ENCODE peak calls at places on chromosomes 16 and 17, in six cellular contexts. P is A549, Z is gastrocnemius medialis, C is transverse colon, V is PC-3, K is psoas muscle. E is an unnamed sample.

GRCh38 chr17:18122991-18123753 is 14.6 kb downstream of the MYO15A start:
- DNase-seq in V (no peak), Z (peak; percentile 80), K (peak; percentile 50), P (no peak), C (no peak), E (no peak)

GRCh38 chr16:73065617-73066313 is 17.8 kb upstream of the ZFHX3 start:
- DNase-seq in Z (peak; percentile 66), P (no peak), V (no peak), K (peak; percentile 65), C (peak; percentile 39), E (no peak)

GRCh38 chr16:54397190-54397835 is 110.7 kb upstream of the IRX3 start:
- DNase-seq in C (no peak), P (no peak), Z (no peak), K (no peak), V (no peak), E (no peak)

GRCh38 chr16:86343733-86344585 is 166.4 kb upstream of the FOXF1 start:
- DNase-seq in Z (no peak), C (no peak), K (no peak), P (no peak), V (no peak), E (no peak)

GRCh38 chr16:52440248-52440647 is 106.7 kb downstream of the TOX3 start:
- DNase-seq in C (no peak), K (no peak), P (no peak), Z (no peak), V (no peak), E (no peak)

GRCh38 chr16:15856901-15857778 is at the start of gene MYH11:
- DNase-seq in V (no peak), Z (no peak), P (no peak), K (no peak), C (peak; percentile 31), E (no peak)

GRCh38 chr16:68257906-68258800 is 6.2 kb upstream of the SLC7A6 start:
- DNase-seq in V (peak; percentile 80), P (no peak), Z (peak; percentile 93), C (peak; percentile 66), K (no peak), E (no peak)

GRCh38 chr17:81702934-81703746 is at the start of gene MRPL12:
- DNase-seq in C (peak; percentile 94), V (peak; percentile 95), K (peak; percentile 93), Z (peak; percentile 89), P (peak; percentile 96), E (peak; percentile 93)

GRCh38 chr16:3235856-3236669 is 1.1 kb upstream of the ZNF200 start:
- DNase-seq in C (peak; percentile 48), P (no peak), Z (no peak), V (peak; percentile 19), K (peak; percentile 55), E (peak; percentile 63)

GRCh38 chr17:66578781-66579489 is 256.0 kb upstream of the CACNG5 start:
- DNase-seq in K (no peak), P (no peak), V (no peak), C (no peak), Z (no peak), E (no peak)

GRCh38 chr17:521561-522325 is 169.1 kb upstream of the RPH3AL start:
- DNase-seq in P (no peak), V (no peak), K (no peak), C (no peak), Z (no peak), E (no peak)

GRCh38 chr16:57799619-57800212 is 2.6 kb downstream of the KIFC3 start:
- DNase-seq in Z (no peak), K (no peak), P (no peak), V (no peak), C (no peak), E (no peak)

GRCh38 chr16:22670551-22670970 is 143.4 kb upstream of the HS3ST2 start:
- DNase-seq in K (no peak), C (no peak), P (peak; percentile 60), V (peak; percentile 14), Z (peak; percentile 59), E (peak; percentile 57)

GRCh38 chr16:8581923-8582580 is 8.3 kb downstream of the TMEM114 start:
- DNase-seq in Z (peak; percentile 32), P (no peak), V (no peak), C (peak; percentile 22), K (no peak), E (no peak)

GRCh38 chr16:89345663-89346150 is 128.2 kb downstream of the ZNF778 start:
- DNase-seq in Z (no peak), V (peak; percentile 6), P (no peak), K (no peak), C (no peak), E (no peak)

GRCh38 chr16:26963109-26963508 is 103.6 kb upstream of the C16orf82 start:
- DNase-seq in P (no peak), Z (no peak), V (no peak), C (peak; percentile 10), K (no peak), E (no peak)
- TF ChIP-seq CTCF in P (no peak), Z (no peak), V (no peak), C (no peak), K (no peak), E (no peak)

GRCh38 chr17:75779987-75780889 is 4.4 kb upstream of the UNK start:
- DNase-seq in Z (no peak), K (no peak), C (no peak), P (no peak), V (no peak), E (no peak)
- H3K4me1 ChIP-seq in Z (peaks cover 46% of the 10 kb centered on the region), K (peaks cover 41% of the 10 kb centered on the region), C (peaks cover 36% of the 10 kb centered on the region), P (peaks cover 41% of the 10 kb centered on the region), V (peaks cover 46% of the 10 kb centered on the region), E (no peaks in the 10 kb centered on the region)

DNA sequence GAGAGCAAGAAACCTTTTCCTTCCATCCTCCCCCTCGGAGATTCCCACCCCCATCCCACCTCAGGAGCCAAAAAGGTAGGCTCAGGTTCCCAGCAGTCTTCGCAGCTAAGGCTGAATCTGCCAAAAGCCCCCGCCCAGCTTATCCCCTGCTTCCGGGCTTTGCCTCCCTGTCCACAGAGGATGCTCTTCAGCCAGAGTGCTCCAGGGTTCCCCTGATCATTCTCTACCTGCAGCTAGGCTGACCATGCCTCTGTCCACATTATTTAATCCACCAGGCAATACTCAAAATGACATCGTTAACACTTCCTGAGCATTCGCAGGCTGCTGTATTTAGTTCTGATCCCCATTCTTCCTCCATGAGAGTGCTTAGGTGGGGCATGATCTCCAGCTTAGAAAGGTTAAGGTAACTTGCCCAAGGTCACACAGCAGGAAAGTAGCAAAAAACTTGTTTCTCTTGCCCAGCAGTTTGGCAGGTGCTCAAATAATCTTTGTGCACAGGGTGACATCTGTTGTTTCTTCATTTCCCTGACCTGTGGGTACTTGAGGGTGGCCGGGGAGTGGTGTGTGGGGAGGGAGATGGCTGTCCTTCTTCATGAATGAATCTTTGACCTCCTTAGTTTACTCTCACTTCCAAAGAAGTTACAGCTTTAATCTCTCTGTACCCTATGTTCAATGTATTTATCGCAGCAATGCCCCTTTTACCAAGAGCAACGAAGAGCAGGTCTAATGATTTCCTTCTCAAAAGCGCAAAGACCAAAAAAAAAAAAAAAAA is 880 bp upstream of the TBKBP1 start:
- DNase-seq in C (no peak), P (no peak), K (no peak), Z (peak; percentile 11), V (no peak), E (no peak)
- TF ChIP-seq CTCF in C (no peak), P (no peak), K (no peak), Z (no peak), V (no peak), E (no peak)

GRCh38 chr17:39640493-39641118 is 3.7 kb downstream of the STARD3 start:
- DNase-seq in K (no peak), Z (no peak), P (no peak), C (no peak), V (no peak), E (no peak)

GRCh38 chr17:39639043-39639442 is 2.1 kb downstream of the STARD3 start:
- DNase-seq in C (no peak), Z (no peak), K (no peak), V (no peak), P (no peak), E (no peak)

GRCh38 chr17:39638317-39638716 is 1.4 kb downstream of the STARD3 start:
- DNase-seq in Z (no peak), C (no peak), P (no peak), K (no peak), V (no peak), E (no peak)

GRCh38 chr17:39641119-39641496 is 4.2 kb downstream of the STARD3 start:
- DNase-seq in P (no peak), K (no peak), C (no peak), V (no peak), Z (no peak), E (no peak)

GRCh38 chr17:39639566-39640458 is 2.9 kb downstream of the STARD3 start:
- DNase-seq in V (no peak), C (no peak), Z (no peak), P (no peak), K (no peak), E (no peak)
- H3K4me1 ChIP-seq in V (peaks cover 19% of the 10 kb centered on the region), C (peaks cover 47% of the 10 kb centered on the region), Z (peaks cover 50% of the 10 kb centered on the region), P (peaks cover 37% of the 10 kb centered on the region), K (peaks cover 54% of the 10 kb centered on the region), E (peaks cover 75% of the 10 kb centered on the region)

DNA sequence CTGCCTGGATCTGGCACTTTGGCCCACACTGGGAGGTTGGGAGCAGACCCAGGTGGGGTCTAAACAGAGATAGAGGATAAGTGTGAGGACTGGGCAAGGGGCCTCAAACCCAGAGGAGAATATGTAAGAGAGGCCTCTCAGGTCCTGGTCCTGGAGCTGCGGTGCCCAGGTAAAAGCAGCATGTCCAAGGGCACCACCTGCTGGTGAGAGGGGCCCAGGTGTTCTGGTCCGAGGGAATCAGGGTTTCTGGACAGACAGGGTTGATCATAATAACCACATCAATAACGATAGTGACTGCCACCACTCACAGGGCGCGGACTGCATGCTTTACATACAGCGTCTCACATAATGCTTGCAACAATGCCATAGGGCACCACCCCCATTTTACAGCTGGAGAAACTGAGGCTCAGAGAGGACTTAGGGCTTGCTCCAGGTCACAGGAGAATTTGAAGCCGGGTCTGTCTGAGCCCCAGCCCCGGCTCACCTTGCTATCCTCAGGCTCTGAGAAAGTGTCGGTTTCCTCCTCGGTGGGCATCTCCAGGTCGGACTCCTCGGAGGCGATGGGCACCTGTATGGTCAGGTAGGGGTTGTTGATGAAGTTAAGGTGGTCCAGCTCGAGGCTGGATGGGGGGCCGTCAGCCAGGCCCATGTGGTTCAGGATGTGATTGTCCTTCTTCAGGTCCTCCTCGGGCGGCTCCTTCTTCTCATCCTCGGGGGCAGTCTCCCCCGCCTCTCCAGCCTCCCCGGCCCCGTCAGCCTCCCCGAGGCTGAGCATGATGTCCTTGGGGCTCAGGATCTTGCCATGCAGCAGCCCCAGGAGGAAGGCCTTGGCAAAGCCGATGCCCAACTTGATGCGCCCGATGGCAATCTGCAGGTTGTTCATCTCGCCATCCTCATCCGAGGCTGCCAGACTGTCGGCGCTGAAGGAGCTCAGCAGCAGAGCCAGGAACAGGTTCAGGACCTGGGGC is 19.1 kb upstream of the CD79B start:
- DNase-seq in P (peak; percentile 74), K (no peak), V (peak; percentile 82), C (peak; percentile 75), Z (peak; percentile 71), E (no peak)
- TF ChIP-seq CTCF in P (peak; percentile 62), K (peak; percentile 47), V (peak; percentile 93), C (peak; percentile 31), Z (peak; percentile 49), E (peak; percentile 20)

DNA sequence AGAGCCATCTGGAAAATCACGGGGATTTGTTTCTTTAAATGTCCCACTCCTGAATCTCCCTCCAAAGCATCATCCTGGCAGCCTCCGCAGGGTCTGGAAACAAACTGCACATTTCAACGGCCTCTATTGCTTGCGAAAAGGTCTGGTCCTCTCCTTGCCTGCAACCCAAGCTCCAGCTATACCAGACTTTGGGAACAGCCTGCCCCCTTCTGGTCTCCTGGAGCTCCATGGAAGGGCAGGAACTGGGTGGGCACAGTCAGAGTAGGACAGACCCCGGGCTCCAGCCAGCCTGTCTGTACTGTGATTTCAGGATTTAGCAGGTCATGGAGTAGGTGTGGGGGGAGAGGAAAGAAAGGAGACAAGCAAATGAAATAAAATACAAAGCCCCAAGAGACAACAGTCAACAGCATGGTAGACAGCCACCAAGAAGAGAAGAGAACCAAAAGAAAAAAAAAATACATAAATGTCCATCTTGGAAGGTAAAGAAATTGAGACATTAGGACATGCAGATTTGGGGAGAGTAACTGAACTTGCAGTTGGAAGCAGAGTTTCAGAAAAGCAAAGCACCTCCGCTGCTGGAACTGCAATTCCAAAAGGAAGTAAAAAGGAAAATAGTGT is 2.7 kb downstream of the XYLT1 start:
- DNase-seq in K (peak; percentile 58), Z (peak; percentile 36), V (no peak), P (peak; percentile 26), C (peak; percentile 80), E (peak; percentile 74)
- H3K4me1 ChIP-seq in K (peaks cover 3% of the 10 kb centered on the region), Z (peaks cover 7% of the 10 kb centered on the region), V (no peaks in the 10 kb centered on the region), P (peaks cover 12% of the 10 kb centered on the region), C (peaks cover 43% of the 10 kb centered on the region), E (peaks cover 39% of the 10 kb centered on the region)